ENCODE peak calls at places on chromosomes 13 and 19, in five cellular contexts. One of them, this sample, is unnamed.

GRCh38 chr13:38409771-38410170 is 60.1 kb downstream of the UFM1 start:
- DNase-seq in activated CD4-positive, alpha-beta T cell treated with anti-CD3 and anti-CD28 coated beads for 36 hours: no peak
- DNase-seq in OCI-LY7: no peak
- DNase-seq in dorsolateral prefrontal cortex: no peak
- DNase-seq in NCI-H2081 treated with DMSO at 0.1 percent for 48 hours: no peak
- DNase-seq in this sample: no peak

GRCh38 chr13:106527806-106528205 is 7.7 kb downstream of the EFNB2 start:
- DNase-seq in activated CD4-positive, alpha-beta T cell treated with anti-CD3 and anti-CD28 coated beads for 36 hours: no peak
- DNase-seq in OCI-LY7: no peak
- DNase-seq in dorsolateral prefrontal cortex: no peak
- DNase-seq in NCI-H2081 treated with DMSO at 0.1 percent for 48 hours: no peak
- DNase-seq in this sample: no peak

GRCh38 chr19:52398091-52398461 is 427 bp downstream of the ZNF528 start:
- DNase-seq in activated CD4-positive, alpha-beta T cell treated with anti-CD3 and anti-CD28 coated beads for 36 hours: peak
- DNase-seq in OCI-LY7: no peak
- DNase-seq in dorsolateral prefrontal cortex: no peak
- DNase-seq in NCI-H2081 treated with DMSO at 0.1 percent for 48 hours: no peak
- DNase-seq in this sample: peak

GRCh38 chr19:12881172-12881808 is at the start of gene DNASE2:
- DNase-seq in activated CD4-positive, alpha-beta T cell treated with anti-CD3 and anti-CD28 coated beads for 36 hours: peak
- DNase-seq in OCI-LY7: peak
- DNase-seq in dorsolateral prefrontal cortex: peak
- DNase-seq in NCI-H2081 treated with DMSO at 0.1 percent for 48 hours: peak
- DNase-seq in this sample: peak

GRCh38 chr13:100563779-100564178 is 24.8 kb downstream of the GGACT start:
- DNase-seq in activated CD4-positive, alpha-beta T cell treated with anti-CD3 and anti-CD28 coated beads for 36 hours: no peak
- DNase-seq in OCI-LY7: no peak
- DNase-seq in dorsolateral prefrontal cortex: no peak
- DNase-seq in NCI-H2081 treated with DMSO at 0.1 percent for 48 hours: no peak
- DNase-seq in this sample: no peak

GRCh38 chr19:14073925-14074838 is 1.6 kb downstream of the MISP3 start:
- DNase-seq in activated CD4-positive, alpha-beta T cell treated with anti-CD3 and anti-CD28 coated beads for 36 hours: peak
- DNase-seq in OCI-LY7: peak
- DNase-seq in dorsolateral prefrontal cortex: peak
- DNase-seq in NCI-H2081 treated with DMSO at 0.1 percent for 48 hours: no peak
- DNase-seq in this sample: peak

GRCh38 chr19:50516456-50516855 is 2.7 kb upstream of the ASPDH start:
- DNase-seq in activated CD4-positive, alpha-beta T cell treated with anti-CD3 and anti-CD28 coated beads for 36 hours: no peak
- DNase-seq in OCI-LY7: no peak
- DNase-seq in dorsolateral prefrontal cortex: no peak
- DNase-seq in NCI-H2081 treated with DMSO at 0.1 percent for 48 hours: no peak
- DNase-seq in this sample: no peak

GRCh38 chr13:73075546-73075945 is 16.7 kb downstream of the KLF5 start:
- DNase-seq in activated CD4-positive, alpha-beta T cell treated with anti-CD3 and anti-CD28 coated beads for 36 hours: no peak
- DNase-seq in OCI-LY7: no peak
- DNase-seq in dorsolateral prefrontal cortex: no peak
- DNase-seq in NCI-H2081 treated with DMSO at 0.1 percent for 48 hours: no peak
- DNase-seq in this sample: no peak

GRCh38 chr19:19275166-19275565 is 2.1 kb upstream of the TM6SF2 start:
- DNase-seq in activated CD4-positive, alpha-beta T cell treated with anti-CD3 and anti-CD28 coated beads for 36 hours: no peak
- DNase-seq in OCI-LY7: no peak
- DNase-seq in dorsolateral prefrontal cortex: no peak
- DNase-seq in NCI-H2081 treated with DMSO at 0.1 percent for 48 hours: no peak
- DNase-seq in this sample: no peak

GRCh38 chr13:79749985-79750551 is 269.1 kb downstream of the NDFIP2 start:
- DNase-seq in activated CD4-positive, alpha-beta T cell treated with anti-CD3 and anti-CD28 coated beads for 36 hours: no peak
- DNase-seq in OCI-LY7: no peak
- DNase-seq in dorsolateral prefrontal cortex: no peak
- DNase-seq in NCI-H2081 treated with DMSO at 0.1 percent for 48 hours: no peak
- DNase-seq in this sample: no peak

GRCh38 chr19:720691-721160 is 12.0 kb downstream of the PALM start:
- DNase-seq in activated CD4-positive, alpha-beta T cell treated with anti-CD3 and anti-CD28 coated beads for 36 hours: no peak
- DNase-seq in OCI-LY7: no peak
- DNase-seq in dorsolateral prefrontal cortex: peak
- DNase-seq in NCI-H2081 treated with DMSO at 0.1 percent for 48 hours: no peak
- DNase-seq in this sample: no peak